ENCODE peak calls at places on chromosomes 2 and 18, in eight cellular contexts. O is left ventricle myocardium inferior; Q is transverse colon; A is breast epithelium; M is AG04450; U is CD4-positive, CD25-positive, alpha-beta regulatory T cell; W is neural progenitor cell; N is Karpas-422. Y is an unnamed sample. For H3K27me3, the result is how much of the 10 kb centered on the place peaks cover.

GRCh38 chr2:208545398-208546042 is 138.9 kb downstream of the PTH2R start:
- DNase-seq in W (peak), N (no peak), Q (peak), M (no peak), O (no peak), U (no peak), A (no peak), Y (no peak)

GRCh38 chr2:160353813-160354212 is 139.8 kb downstream of the RBMS1 start:
- DNase-seq in O (no peak), N (no peak), W (no peak), Q (no peak), A (no peak), M (no peak), U (no peak), Y (no peak)

GRCh38 chr2:236512902-236513433 is 56.7 kb upstream of the ACKR3 start:
- DNase-seq in Q (peak), U (peak), M (no peak), N (peak), W (peak), A (no peak), O (peak), Y (peak)

GRCh38 chr2:213923543-213923942 is 487.3 kb upstream of the VWC2L start:
- DNase-seq in Q (no peak), U (no peak), M (no peak), N (no peak), W (no peak), A (no peak), O (no peak), Y (no peak)

GRCh38 chr18:13220326-13220991 is 1.9 kb downstream of the LDLRAD4 start:
- DNase-seq in U (no peak), W (no peak), A (no peak), N (no peak), Q (peak), M (no peak), O (peak), Y (no peak)

GRCh38 chr2:61013382-61013781 is 4.1 kb upstream of the PEX13 start:
- DNase-seq in U (no peak), O (no peak), W (no peak), N (no peak), M (no peak), A (no peak), Q (no peak), Y (no peak)

GRCh38 chr18:75089748-75090327 is 119.1 kb downstream of the PTGR3 start:
- DNase-seq in W (no peak), U (no peak), A (no peak), Q (no peak), N (no peak), M (no peak), O (no peak), Y (no peak)

GRCh38 chr2:68491582-68491981 is 24.2 kb downstream of the APLF start:
- DNase-seq in M (no peak), O (no peak), U (no peak), W (no peak), A (no peak), N (no peak), Q (no peak), Y (no peak)

GRCh38 chr18:25144835-25145234 is 207.1 kb downstream of the ZNF521 start:
- DNase-seq in N (no peak), O (no peak), A (no peak), W (no peak), M (peak), U (no peak), Q (no peak), Y (no peak)

GRCh38 chr18:6842081-6842480 is 112.6 kb downstream of the ARHGAP28 start:
- DNase-seq in U (no peak), N (no peak), O (no peak), W (no peak), A (no peak), Q (no peak), M (no peak), Y (no peak)

GRCh38 chr2:228613133-228613532 is 431.6 kb upstream of the SPHKAP start:
- DNase-seq in A (no peak), W (no peak), M (peak), O (no peak), U (no peak), Q (no peak), N (no peak), Y (no peak)

GRCh38 chr2:42547014-42547413 is 21.4 kb upstream of the MTA3 start:
- DNase-seq in N (peak), U (no peak), M (no peak), O (no peak), A (no peak), Q (no peak), W (no peak), Y (no peak)

GRCh38 chr2:122531803-122532344 is 776.4 kb downstream of the TSN start:
- DNase-seq in O (no peak), M (no peak), N (no peak), U (no peak), W (peak), Q (no peak), A (no peak), Y (no peak)

GRCh38 chr2:173511942-173512341 is 157.3 kb downstream of the CDCA7 start:
- DNase-seq in W (no peak), N (no peak), O (no peak), A (no peak), U (no peak), M (no peak), Q (no peak), Y (no peak)

GRCh38 chr2:109703076-109703475 is 88.9 kb downstream of the SOWAHC start:
- DNase-seq in O (no peak), N (no peak), U (no peak), A (no peak), Q (no peak), M (no peak), W (no peak), Y (no peak)

GRCh38 chr2:39718483-39718882 is 52.8 kb downstream of the TMEM178A start:
- DNase-seq in W (no peak), O (no peak), N (no peak), A (no peak), U (no peak), M (no peak), Q (no peak), Y (no peak)

GRCh38 chr18:50879302-50880107 is 587 bp downstream of the ME2 start:
- DNase-seq in A (no peak), U (peak), M (no peak), Q (peak), O (no peak), W (no peak), N (peak), Y (peak)

GRCh38 chr2:218516614-218517013 is 51.5 kb downstream of the USP37 start:
- DNase-seq in M (no peak), O (no peak), U (no peak), A (no peak), W (peak), N (peak), Q (no peak), Y (no peak)

GRCh38 chr2:54090521-54091117 is 24.8 kb upstream of the ACYP2 start:
- DNase-seq in W (no peak), N (no peak), O (no peak), Q (no peak), U (no peak), A (no peak), M (no peak), Y (no peak)

GRCh38 chr2:161604901-161605300 is 19.3 kb upstream of the SLC4A10 start:
- DNase-seq in Q (no peak), A (no peak), U (no peak), N (no peak), M (no peak), W (no peak), O (no peak), Y (no peak)

GRCh38 chr2:150917956-150918713 is 343.5 kb downstream of the RBM43 start:
- DNase-seq in A (no peak), Q (no peak), O (no peak), W (no peak), M (no peak), N (no peak), U (no peak), Y (no peak)

GRCh38 chr2:192195548-192196418 is 1.1 kb upstream of the TMEFF2 start:
- DNase-seq in A (no peak), Q (no peak), U (no peak), W (peak), O (peak), N (no peak), M (no peak), Y (peak)

GRCh38 chr2:197324801-197325200 is 14.2 kb upstream of the ANKRD44 start:
- DNase-seq in N (no peak), U (no peak), M (no peak), O (no peak), W (no peak), A (no peak), Q (no peak), Y (no peak)

GRCh38 chr18:24446953-24447537 is 13.4 kb upstream of the HRH4 start:
- DNase-seq in A (no peak), W (no peak), U (no peak), N (no peak), O (no peak), Q (no peak), M (no peak), Y (no peak)

GRCh38 chr2:142037051-142037450 is 93.8 kb downstream of the LRP1B start:
- DNase-seq in W (peak), U (no peak), Q (no peak), A (no peak), N (no peak), O (no peak), M (no peak), Y (no peak)

GRCh38 chr2:98528349-98528748 is 80.0 kb downstream of the COA5 start:
- DNase-seq in N (no peak), A (no peak), M (no peak), O (no peak), U (no peak), Q (no peak), W (no peak), Y (no peak)

GRCh38 chr2:75466708-75467311 is 93.9 kb downstream of the EVA1A start:
- DNase-seq in A (no peak), M (no peak), N (peak), W (peak), U (no peak), O (no peak), Q (peak), Y (peak)

GRCh38 chr2:129936334-129936934 is 43.0 kb upstream of the RAB6C start:
- DNase-seq in Q (peak), U (no peak), A (no peak), M (no peak), W (peak), N (no peak), O (no peak), Y (no peak)

GRCh38 chr2:25912851-25913695 is 34.8 kb upstream of the ASXL2 start:
- DNase-seq in U (no peak), M (no peak), A (no peak), O (no peak), W (peak), Q (no peak), N (no peak), Y (no peak)

GRCh38 chr18:8948471-8949149 is 153.9 kb upstream of the NDUFV2 start:
- DNase-seq in O (no peak), U (no peak), Q (no peak), A (no peak), M (peak), W (no peak), N (no peak), Y (no peak)

GRCh38 chr2:44598330-44598729 is 236.6 kb downstream of the CAMKMT start:
- DNase-seq in A (no peak), W (no peak), U (no peak), O (no peak), M (no peak), Q (no peak), N (peak), Y (no peak)

GRCh38 chr2:44602446-44602845 is 240.7 kb downstream of the CAMKMT start:
- DNase-seq in A (no peak), Q (no peak), O (no peak), W (no peak), N (peak), M (no peak), U (no peak), Y (no peak)

GRCh38 chr2:44596537-44597320 is 235.0 kb downstream of the CAMKMT start:
- DNase-seq in A (no peak), W (no peak), N (peak), O (no peak), M (no peak), Q (no peak), U (no peak), Y (no peak)

GRCh38 chr2:44598731-44599529 is 237.2 kb downstream of the CAMKMT start:
- DNase-seq in U (no peak), M (no peak), W (no peak), N (peak), Q (no peak), A (no peak), O (no peak), Y (no peak)
- H3K27me3 ChIP-seq in U (under half), M (under half), W (under half), N (under half), Q (under half), A (under half), O (under half), Y (under half)

DNA sequence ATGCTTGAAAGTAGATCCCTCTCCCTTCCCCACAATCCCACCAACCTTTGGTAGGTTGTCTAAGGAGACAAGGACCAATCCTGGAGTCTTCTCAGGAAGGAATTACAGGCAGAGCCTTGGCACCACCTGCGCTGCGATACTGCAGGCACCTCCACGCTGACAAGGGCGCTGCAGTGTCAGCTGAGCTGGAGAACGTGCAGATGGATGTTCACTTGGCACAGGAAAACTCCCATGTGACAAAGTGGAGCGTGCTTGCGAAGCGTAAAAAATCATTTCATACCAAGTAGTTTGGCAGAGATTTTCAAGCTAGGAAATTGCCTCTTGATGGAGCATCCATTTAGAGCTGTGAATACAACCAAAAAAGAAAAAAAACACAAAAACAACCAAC is 37.9 kb downstream of the ACOXL start:
- DNase-seq in W (peak), O (peak), A (no peak), N (no peak), Q (no peak), M (no peak), U (no peak), Y (no peak)
- H3K27me3 ChIP-seq in W (under half), O (under half), A (under half), N (under half), Q (under half), M (under half), U (under half), Y (under half)

GRCh38 chr2:176109955-176110345 is 2.9 kb downstream of the HOXD11 start:
- DNase-seq in M (no peak), W (no peak), N (no peak), Q (no peak), A (no peak), U (no peak), O (no peak), Y (no peak)

GRCh38 chr2:176110975-176111663 is 4.0 kb downstream of the HOXD11 start:
- DNase-seq in U (no peak), N (peak), M (no peak), Q (peak), O (no peak), W (peak), A (peak), Y (no peak)

GRCh38 chr2:176112375-176113302 is 3.9 kb upstream of the HOXD10 start:
- DNase-seq in W (no peak), N (no peak), O (no peak), M (no peak), U (no peak), Q (no peak), A (peak), Y (no peak)

GRCh38 chr2:176114120-176114929 is 2.3 kb upstream of the HOXD10 start:
- DNase-seq in A (no peak), O (no peak), Q (no peak), N (no peak), W (no peak), U (no peak), M (no peak), Y (no peak)

GRCh38 chr2:176111891-176112374 is 4.6 kb upstream of the HOXD10 start:
- DNase-seq in U (no peak), M (no peak), O (no peak), A (peak), W (no peak), N (no peak), Q (no peak), Y (no peak)
- H3K27me3 ChIP-seq in U (half or more), M (half or more), O (half or more), A (under half), W (half or more), N (under half), Q (half or more), Y (half or more)

DNA sequence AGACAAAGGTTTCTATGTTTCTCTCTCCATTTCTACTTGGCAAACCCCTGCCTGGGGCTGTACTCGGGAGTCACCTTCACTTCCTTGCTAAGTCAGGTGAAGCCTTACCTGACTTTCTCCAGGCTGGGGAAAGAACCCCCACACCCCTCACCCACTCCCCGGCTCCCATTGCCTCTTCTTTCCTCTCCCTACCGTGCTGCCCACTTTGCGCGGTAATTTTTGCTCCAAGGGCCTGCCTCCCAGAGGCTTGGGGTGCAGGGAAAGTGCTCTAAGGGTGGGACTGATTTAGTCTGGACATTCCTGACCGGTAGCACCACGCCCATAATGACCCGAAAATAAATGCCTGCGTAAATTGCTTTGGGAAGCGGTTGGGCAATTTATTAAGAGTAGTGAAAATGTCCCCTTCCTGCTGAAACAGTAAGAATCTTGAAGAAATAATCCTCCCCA is 49.1 kb upstream of the ATP6V1B1 start:
- DNase-seq in W (peak), O (no peak), U (no peak), M (no peak), A (no peak), Q (no peak), N (no peak), Y (no peak)
- H3K27me3 ChIP-seq in W (half or more), O (half or more), U (under half), M (half or more), A (under half), Q (half or more), N (under half), Y (under half)

GRCh38 chr2:190334479-190335224 is 8.7 kb upstream of the INPP1 start:
- DNase-seq in N (no peak), M (no peak), U (no peak), Q (no peak), O (no peak), W (no peak), A (no peak), Y (peak)
- H3K27me3 ChIP-seq in N (under half), M (under half), U (under half), Q (under half), O (under half), W (under half), A (under half), Y (under half)

GRCh38 chr2:206257861-206258260 is 16.6 kb upstream of the ZDBF2 start:
- DNase-seq in M (no peak), N (no peak), O (no peak), Q (no peak), W (no peak), A (no peak), U (no peak), Y (no peak)

GRCh38 chr2:206257345-206257744 is 17.1 kb upstream of the ZDBF2 start:
- DNase-seq in N (no peak), M (no peak), U (no peak), Q (no peak), O (no peak), W (peak), A (no peak), Y (no peak)

GRCh38 chr2:206260427-206261012 is 13.9 kb upstream of the ZDBF2 start:
- DNase-seq in W (no peak), O (no peak), U (no peak), M (no peak), A (no peak), Q (no peak), N (peak), Y (no peak)

GRCh38 chr2:206256711-206257110 is 17.8 kb upstream of the ZDBF2 start:
- DNase-seq in Q (no peak), M (no peak), N (no peak), W (peak), U (no peak), A (no peak), O (no peak), Y (no peak)

DNA sequence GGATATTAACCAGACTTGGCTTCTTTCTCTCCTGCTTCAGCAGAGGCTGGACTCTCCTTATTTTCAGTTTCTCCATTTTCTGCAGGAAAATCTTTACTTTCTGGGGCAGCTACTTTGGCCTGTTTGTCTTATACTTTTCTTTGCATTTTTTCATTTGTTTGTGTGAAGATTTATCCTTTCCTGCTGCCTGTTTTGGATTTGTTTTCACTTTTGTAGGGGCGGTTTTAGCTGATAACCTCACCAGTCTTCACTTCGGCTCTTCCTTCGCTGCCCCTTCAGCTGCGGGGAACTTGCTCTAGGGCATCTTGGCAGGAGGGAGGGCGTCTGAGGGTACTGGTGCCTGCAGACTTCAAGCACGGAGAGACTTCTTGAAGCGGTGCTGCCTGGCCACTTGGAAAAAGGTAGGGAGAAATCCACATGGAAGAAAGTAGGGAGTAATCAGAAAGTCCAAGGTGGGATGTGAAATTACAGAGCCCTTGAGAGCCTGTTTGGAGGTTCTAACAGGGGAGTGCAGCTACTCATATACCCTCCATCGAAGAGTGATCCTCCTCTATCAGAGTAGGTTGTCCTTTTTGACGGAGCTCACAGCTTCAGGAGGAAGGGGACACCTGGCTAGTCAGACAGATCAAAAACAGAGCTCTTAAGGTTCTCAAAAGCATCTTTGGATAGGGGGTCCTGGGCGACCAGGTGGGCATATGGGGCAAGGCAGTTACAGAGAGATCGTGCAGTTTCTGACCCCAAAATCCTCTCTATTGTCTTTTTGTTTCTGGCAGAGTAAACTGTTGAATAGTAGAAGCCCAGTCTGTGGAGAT is 14.6 kb upstream of the ZDBF2 start:
- DNase-seq in O (no peak), N (no peak), W (no peak), U (no peak), M (no peak), A (no peak), Q (no peak), Y (no peak)
- H3K27me3 ChIP-seq in O (half or more), N (under half), W (half or more), U (under half), M (half or more), A (under half), Q (half or more), Y (under half)

GRCh38 chr2:238924496-238925195 is 76.8 kb downstream of the TWIST2 start:
- DNase-seq in W (no peak), A (peak), Q (no peak), U (no peak), N (no peak), O (no peak), M (no peak), Y (peak)
- H3K27me3 ChIP-seq in W (under half), A (under half), Q (under half), U (under half), N (under half), O (half or more), M (under half), Y (under half)